ENCODE peak calls at places on chromosomes 6 and 20, in five cellular contexts. B is fibroblast of lung, Y is HepG2, F is GM13977, T is AG04450. P is an unnamed sample.

GRCh38 chr20:25050501-25051350 is 7.2 kb downstream of the ACSS1 start:
- DNase-seq in T (no peak), Y (no peak), B (no peak), F (no peak), P (no peak)

GRCh38 chr20:8587246-8587645 is 455.2 kb downstream of the PLCB1 start:
- DNase-seq in F (no peak), Y (no peak), B (no peak), T (no peak), P (no peak)

GRCh38 chr20:63147532-63147931 is 68.4 kb downstream of the YTHDF1 start:
- DNase-seq in F (no peak), Y (no peak), B (no peak), T (no peak), P (no peak)

GRCh38 chr6:158131926-158132325 is 36.1 kb downstream of the SERAC1 start:
- DNase-seq in Y (peak), B (peak), T (no peak), F (peak), P (no peak)

GRCh38 chr20:47198254-47198671 is 158.2 kb downstream of the ZMYND8 start:
- DNase-seq in Y (no peak), T (no peak), B (peak), F (peak), P (no peak)

GRCh38 chr6:116406678-116407345 is 36.1 kb downstream of the DSE start:
- DNase-seq in T (no peak), F (no peak), B (peak), Y (no peak), P (no peak)

GRCh38 chr20:35369804-35370203 is 42.0 kb downstream of the UQCC1 start:
- DNase-seq in Y (peak), T (peak), F (no peak), B (peak), P (no peak)

GRCh38 chr6:87277123-87277522 is 45.3 kb upstream of the SMIM8 start:
- DNase-seq in B (peak), T (no peak), Y (peak), F (no peak), P (no peak)

GRCh38 chr6:34688956-34689355 is 7.6 kb downstream of the ILRUN start:
- DNase-seq in B (no peak), Y (no peak), F (no peak), T (no peak), P (no peak)

GRCh38 chr6:20340459-20340858 is 61.2 kb upstream of the E2F3 start:
- DNase-seq in Y (no peak), T (no peak), F (no peak), B (no peak), P (no peak)

GRCh38 chr6:142489722-142490610 is 188.2 kb downstream of the ADGRG6 start:
- DNase-seq in T (no peak), Y (no peak), B (peak), F (no peak), P (no peak)

GRCh38 chr6:139068846-139069245 is 40.3 kb downstream of the ABRACL start:
- DNase-seq in Y (no peak), F (no peak), T (no peak), B (no peak), P (no peak)

GRCh38 chr20:19735446-19735845 is 22.6 kb upstream of the RIN2 start:
- DNase-seq in F (no peak), Y (peak), T (no peak), B (peak), P (no peak)

GRCh38 chr20:37651932-37652331 is 41.9 kb upstream of the CTNNBL1 start:
- DNase-seq in B (peak), F (peak), Y (peak), T (no peak), P (no peak)

GRCh38 chr6:10690651-10691445 is 3.6 kb downstream of the C6orf52 start:
- DNase-seq in B (no peak), T (no peak), F (no peak), Y (no peak), P (no peak)

GRCh38 chr6:63923139-63923739 is 287.6 kb downstream of the PHF3 start:
- DNase-seq in T (peak), B (peak), Y (peak), F (peak), P (no peak)

GRCh38 chr20:51506527-51507356 is 35.8 kb downstream of the NFATC2 start:
- DNase-seq in B (no peak), F (no peak), Y (no peak), T (no peak), P (no peak)

DNA sequence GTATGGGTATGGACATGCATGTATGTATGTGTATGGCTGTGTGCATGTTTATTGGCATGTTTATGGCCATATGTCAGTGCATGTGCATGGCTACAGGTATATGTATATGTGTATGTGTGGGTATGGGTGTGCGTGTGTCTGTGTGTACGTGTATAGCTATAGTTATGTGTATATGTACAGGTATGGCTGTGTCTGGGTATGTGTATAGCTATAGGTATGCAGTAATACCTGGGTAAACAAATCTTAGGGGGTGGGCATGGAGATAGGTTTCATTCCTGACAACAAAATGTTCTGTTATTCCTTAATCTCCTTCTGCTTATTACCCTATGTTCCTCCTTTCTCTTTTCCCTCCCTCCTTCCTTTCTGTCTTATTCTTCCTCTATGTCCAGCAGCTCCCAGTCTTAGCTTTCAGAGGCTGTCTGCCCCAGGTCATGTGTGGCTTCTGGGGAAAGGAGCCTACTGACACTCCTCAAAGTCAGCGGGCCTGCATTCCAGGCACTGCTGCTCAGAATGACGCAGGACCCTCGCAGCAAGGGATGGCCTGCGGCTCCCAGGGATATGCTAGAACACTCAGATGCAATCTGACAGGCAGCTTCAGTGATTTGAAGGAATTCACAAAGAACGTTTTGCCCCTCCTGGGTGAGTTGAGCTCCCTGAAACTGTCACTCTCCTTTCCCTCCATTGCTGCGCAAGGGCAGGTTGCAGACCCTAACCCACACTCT is 139.3 kb upstream of the PHACTR1 start:
- DNase-seq in Y (no peak), F (no peak), T (no peak), B (peak), P (no peak)
- TF ChIP-seq CTCF in Y (no peak), F (no peak), T (no peak), B (no peak), P (no peak)

GRCh38 chr6:123380257-123380656 is 256.5 kb downstream of the TRDN start:
- DNase-seq in F (no peak), Y (peak), B (peak), T (no peak), P (no peak)
- TF ChIP-seq CTCF in F (peak), Y (peak), B (no peak), T (no peak), P (no peak)

GRCh38 chr20:40938020-40938419 is 90.6 kb upstream of the TOP1 start:
- DNase-seq in F (no peak), B (no peak), T (no peak), Y (no peak), P (no peak)
- TF ChIP-seq CTCF in F (peak), B (peak), T (no peak), Y (peak), P (no peak)

DNA sequence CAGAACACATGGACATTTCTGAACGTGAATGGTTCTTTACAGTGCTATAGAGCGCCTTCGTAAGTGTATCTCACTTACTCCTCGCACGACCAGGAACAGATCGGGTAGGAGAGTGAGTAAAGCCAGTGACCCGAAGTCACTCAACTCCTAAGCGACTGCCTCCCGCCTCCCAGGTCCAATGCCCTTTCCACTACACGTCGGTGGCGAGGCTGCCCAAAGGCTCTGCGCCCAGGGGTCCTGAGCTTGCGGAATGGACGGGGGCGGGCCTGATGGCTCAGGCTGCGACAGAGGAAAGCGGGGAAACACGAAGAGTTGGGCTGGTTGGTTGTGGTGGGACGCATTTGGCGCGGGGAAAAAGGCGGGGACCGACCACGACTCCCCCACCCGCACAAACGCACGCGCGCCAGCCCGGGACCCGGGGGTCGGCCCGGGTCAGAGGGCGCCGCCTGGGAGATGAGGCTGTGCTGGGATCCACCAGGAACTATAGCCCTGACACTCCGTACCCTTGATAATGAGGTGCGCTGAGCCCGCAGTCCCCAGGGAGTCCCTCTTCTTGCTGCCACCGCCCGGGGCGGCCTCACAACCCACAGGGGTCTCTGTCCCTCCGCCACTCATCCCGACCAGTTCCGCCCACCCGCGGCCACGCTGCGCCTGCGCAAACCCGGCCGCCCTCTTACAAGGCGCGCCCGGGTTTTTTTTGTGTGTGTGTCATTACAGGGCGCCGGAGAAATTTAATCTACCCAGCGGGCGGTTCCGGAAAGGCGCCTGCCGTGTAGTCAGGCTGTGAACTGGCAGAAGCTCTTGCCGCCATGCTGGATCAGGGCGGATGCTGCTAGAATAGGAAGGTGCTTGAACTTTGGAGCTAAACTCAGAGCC is at the start of gene BLOC1S5:
- DNase-seq in Y (peak), B (peak), T (peak), F (peak), P (peak)
- TF ChIP-seq CTCF in Y (peak), B (no peak), T (peak), F (no peak), P (no peak)

DNA sequence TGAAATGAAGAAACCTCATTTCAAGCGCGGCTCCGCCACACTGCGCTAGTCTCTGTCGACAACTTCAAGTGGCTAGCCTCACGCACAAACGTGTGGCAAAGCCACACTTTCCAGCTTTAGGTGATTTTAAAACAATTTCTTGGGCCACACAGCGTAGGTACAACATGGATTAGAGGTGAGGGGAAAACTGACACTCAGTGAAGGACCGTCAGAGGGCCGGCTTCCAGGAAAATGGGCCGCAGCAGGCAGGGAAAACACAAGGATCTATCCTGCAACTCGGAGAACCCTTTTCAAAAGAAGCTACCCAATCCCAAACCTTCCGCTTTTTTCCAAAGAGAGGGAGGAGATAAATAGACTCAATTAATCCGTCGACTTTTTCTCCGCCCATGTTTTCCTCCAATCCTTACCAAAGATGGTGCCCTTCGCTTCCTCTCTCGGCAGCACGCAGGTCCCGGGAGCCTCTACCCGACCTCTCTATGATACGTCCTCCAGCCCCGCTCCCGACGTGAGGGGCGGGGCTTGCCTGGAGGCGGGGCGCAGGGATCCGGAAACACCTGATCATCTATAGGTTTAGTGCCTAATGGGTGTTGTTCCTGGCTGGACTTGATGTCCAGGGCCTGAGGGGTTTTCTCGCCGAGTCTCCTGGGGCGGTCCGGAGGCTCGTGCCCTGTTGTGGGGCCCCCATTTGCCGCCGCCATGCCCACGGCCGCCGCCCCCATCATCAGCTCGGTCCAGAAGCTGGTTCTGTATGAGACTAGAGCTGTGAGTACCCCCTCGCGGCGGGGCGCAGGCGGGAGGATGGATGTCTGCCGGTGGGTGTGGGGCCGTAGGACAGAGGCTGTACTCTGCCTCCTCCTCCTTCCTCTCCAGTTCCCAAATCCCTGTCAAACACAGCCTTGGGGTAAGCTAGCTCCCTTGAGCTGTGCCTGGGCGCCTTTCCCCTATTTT is at the start of the genes AK9 and FIG4:
- DNase-seq in B (peak), T (peak), F (peak), Y (peak), P (peak)
- TF ChIP-seq CTCF in B (peak), T (peak), F (peak), Y (peak), P (no peak)

GRCh38 chr6:28423546-28423945 is 19.7 kb downstream of the ZSCAN23 start:
- DNase-seq in B (no peak), F (no peak), T (no peak), Y (no peak), P (no peak)
- TF ChIP-seq CTCF in B (no peak), F (no peak), T (no peak), Y (no peak), P (no peak)